ENCODE peak calls at places on chromosome 14, in four cellular contexts. S is ascending aorta; O is activated effector memory CD4-positive, alpha-beta T cell treated with anti-CD3 and anti-CD28 coated beads, Interleukin-2, amount 50 U/mL, for 16 hours; D is activated CD4-positive, alpha-beta T cell treated with anti-CD3 and anti-CD28 coated beads for 48 hours. W is an unnamed sample.

GRCh38 chr14:95547626-95548327 is 12.9 kb downstream of the GLRX5 start:
- DNase-seq in O (no peak), D (no peak), S (no peak), W (no peak)

GRCh38 chr14:90487031-90487430 is 90.2 kb downstream of the CALM1 start:
- DNase-seq in D (no peak), S (no peak), O (no peak), W (no peak)

GRCh38 chr14:30252800-30253425 is 306.0 kb upstream of the G2E3 start:
- DNase-seq in D (no peak), S (no peak), O (no peak), W (no peak)

GRCh38 chr14:23727566-23728335 is 91.6 kb downstream of the DHRS2 start:
- DNase-seq in O (no peak), D (no peak), S (no peak), W (no peak)

GRCh38 chr14:105300542-105301102 is at the start of gene BRF1:
- DNase-seq in S (peak; percentile 68), D (peak; percentile 98), O (peak; percentile 99), W (no peak)

GRCh38 chr14:57657487-57657886 is 163.8 kb upstream of the CCDC198 start:
- DNase-seq in S (no peak), O (no peak), D (no peak), W (no peak)

GRCh38 chr14:92539419-92539818 is 25.8 kb downstream of the RIN3 start:
- DNase-seq in O (no peak), D (no peak), S (no peak), W (no peak)

GRCh38 chr14:35352274-35353233 is 52.0 kb downstream of the NFKBIA start:
- DNase-seq in S (no peak), O (no peak), D (no peak), W (no peak)

GRCh38 chr14:101851716-101852395 is 90.3 kb downstream of the PPP2R5C start:
- DNase-seq in S (no peak), D (no peak), O (no peak), W (no peak)

GRCh38 chr14:99653618-99654017 is 8.7 kb downstream of the HHIPL1 start:
- DNase-seq in S (no peak), O (no peak), D (no peak), W (no peak)

GRCh38 chr14:94485944-94486841 is 10.2 kb upstream of the SERPINA9 start:
- DNase-seq in S (no peak), O (peak; percentile 82), D (peak; percentile 53), W (no peak)

GRCh38 chr14:104898870-104899510 is 25.7 kb upstream of the PLD4 start:
- DNase-seq in S (no peak), D (no peak), O (peak; percentile 52), W (no peak)

GRCh38 chr14:52801014-52801708 is 9.8 kb upstream of the GNPNAT1 start:
- DNase-seq in D (no peak), S (peak; percentile 32), O (no peak), W (no peak)

GRCh38 chr14:100617715-100618693 is 30.8 kb upstream of the BEGAIN start:
- DNase-seq in O (peak; percentile 54), S (no peak), D (no peak), W (no peak)

GRCh38 chr14:70339970-70340369 is 19.5 kb downstream of the COX16 start:
- DNase-seq in O (no peak), D (no peak), S (no peak), W (no peak)

GRCh38 chr14:23861666-23862065 is 91.9 kb upstream of the DHRS4 start:
- DNase-seq in D (no peak), O (no peak), S (no peak), W (no peak)

W was measured in cerebellar nuclear complex.